ENCODE peak calls at places on chromosomes 12 and 14, in six cellular contexts. Y, V, S, O, J and W are unnamed samples.

GRCh38 chr12:47741340-47741703 is 16.0 kb upstream of the ENDOU start:
- DNase-seq in V (peak; percentile 89), J (no peak), O (peak; percentile 76), Y (peak; percentile 40), S (peak; percentile 90), W (peak; percentile 86)

GRCh38 chr14:74425525-74426201 is 347 bp downstream of the SYNDIG1L start:
- DNase-seq in V (peak; percentile 28), S (no peak), J (peak; percentile 55), O (peak; percentile 35), Y (peak; percentile 55), W (peak; percentile 43)

GRCh38 chr12:67705394-67706370 is 57.1 kb downstream of the DYRK2 start:
- DNase-seq in J (no peak), S (no peak), O (no peak), V (no peak), Y (no peak), W (no peak)

GRCh38 chr12:51817027-51817953 is 31.2 kb downstream of the FIGNL2 start:
- DNase-seq in O (no peak), S (no peak), Y (no peak), V (no peak), J (no peak), W (no peak)

GRCh38 chr14:42378880-42379279 is 772.2 kb downstream of the LRFN5 start:
- DNase-seq in S (no peak), Y (no peak), J (no peak), V (no peak), O (no peak), W (no peak)

GRCh38 chr12:70849265-70849960 is 71.1 kb downstream of the PTPRR start:
- DNase-seq in J (peak; percentile 4), V (no peak), Y (no peak), S (no peak), O (no peak), W (no peak)

GRCh38 chr12:126807312-126807711 is 1459.7 kb upstream of the TMEM132C start:
- DNase-seq in J (no peak), Y (no peak), V (no peak), O (no peak), S (no peak), W (no peak)

GRCh38 chr14:64707661-64708060 is 3.4 kb downstream of the PLEKHG3 start:
- DNase-seq in Y (peak; percentile 9), S (peak; percentile 38), J (peak; percentile 75), V (peak; percentile 53), O (no peak), W (no peak)

GRCh38 chr12:98653866-98654493 is 8.9 kb downstream of the APAF1 start:
- DNase-seq in J (peak; percentile 33), S (no peak), O (no peak), Y (no peak), V (no peak), W (no peak)

GRCh38 chr14:92352158-92352985 is 29.4 kb downstream of the SLC24A4 start:
- DNase-seq in O (no peak), S (no peak), V (no peak), J (peak; percentile 34), Y (no peak), W (peak; percentile 72)

GRCh38 chr14:104130974-104131651 is 7.3 kb upstream of the KIF26A start:
- DNase-seq in Y (peak; percentile 78), S (peak; percentile 62), O (peak; percentile 18), V (peak; percentile 66), J (peak; percentile 65), W (peak; percentile 49)

GRCh38 chr12:4169522-4169921 is 104.0 kb upstream of the CCND2 start:
- DNase-seq in S (no peak), O (no peak), V (no peak), Y (no peak), J (no peak), W (no peak)

GRCh38 chr12:119096429-119097202 is 82.1 kb upstream of the HSPB8 start:
- DNase-seq in Y (no peak), V (no peak), S (no peak), J (no peak), O (no peak), W (no peak)

DNA sequence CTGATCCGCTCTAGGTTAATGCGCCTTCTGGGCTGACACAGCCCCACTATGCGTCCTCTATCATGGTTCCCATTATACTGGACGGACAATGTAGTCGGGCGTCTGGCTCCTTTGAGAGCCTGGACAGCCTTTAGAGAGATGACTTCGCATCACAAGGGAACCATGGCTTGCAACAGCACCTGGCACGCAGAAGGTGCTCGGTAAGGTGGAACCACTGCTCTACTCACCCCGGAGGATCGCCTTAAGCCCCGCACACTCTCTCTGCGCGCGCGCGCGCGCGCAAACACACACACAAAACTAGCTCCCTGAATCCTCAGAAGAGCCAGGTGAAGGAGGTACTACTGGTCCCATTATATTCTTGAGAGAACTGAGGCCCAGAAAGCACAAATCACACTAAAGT is 7.1 kb downstream of the MAP3K12 start:
- DNase-seq in J (no peak), O (no peak), V (no peak), S (peak; percentile 67), Y (no peak), W (no peak)
- H3K4me3 ChIP-seq in J (peak overlapping the region; percentile 60), O (peak overlapping the region; percentile 70), V (no peak overlapping the region), S (peak overlapping the region; percentile 63), Y (no peak overlapping the region), W (peak overlapping the region; percentile 75)

DNA sequence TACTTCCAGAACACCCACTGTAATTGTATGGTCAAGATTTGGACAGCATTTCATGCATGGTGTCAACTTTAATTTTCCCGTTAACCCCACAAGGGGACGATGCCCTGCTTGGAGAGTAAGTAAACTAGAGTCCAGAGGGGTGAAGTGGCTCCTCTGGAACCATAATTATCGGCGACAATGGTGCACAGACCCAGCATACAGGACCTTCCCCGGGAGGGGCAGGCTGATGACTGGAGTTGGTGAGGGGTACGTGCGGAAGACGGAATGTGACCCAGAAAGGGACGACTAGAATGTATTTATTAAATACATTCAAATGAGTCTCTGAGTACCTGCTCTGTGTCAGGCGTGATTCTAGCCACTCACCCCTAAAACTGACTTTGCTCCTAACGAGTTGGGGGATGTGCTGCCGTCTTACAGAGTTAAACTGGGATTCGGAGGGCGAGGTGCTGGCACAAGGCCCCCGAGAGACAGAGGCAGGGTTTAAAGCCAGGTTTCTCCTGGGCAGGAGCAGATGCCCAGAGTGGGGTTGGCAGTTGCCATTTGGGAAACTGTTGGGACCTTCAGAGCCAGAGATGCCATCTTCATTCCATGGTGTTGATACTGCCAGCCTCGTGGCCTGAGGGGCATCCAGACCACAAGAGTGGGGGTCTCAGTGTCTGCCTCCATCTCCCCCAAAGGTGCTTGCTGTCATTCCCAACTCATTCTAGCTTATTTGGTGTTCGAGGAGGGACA is 10.9 kb downstream of the RTL1 start:
- DNase-seq in Y (no peak), O (no peak), V (peak; percentile 3), J (no peak), S (peak; percentile 42), W (no peak)
- H3K27ac ChIP-seq in Y (no peak overlapping the region), O (no peak overlapping the region), V (no peak overlapping the region), J (no peak overlapping the region), S (no peak overlapping the region), W (no peak overlapping the region)

GRCh38 chr14:75431011-75431410 is 3.2 kb downstream of the JDP2 start:
- DNase-seq in J (no peak), V (no peak), Y (no peak), S (no peak), O (no peak), W (no peak)
- TF ChIP-seq CTCF in J (no peak), V (no peak), Y (no peak), S (no peak), O (no peak), W (no peak)

DNA sequence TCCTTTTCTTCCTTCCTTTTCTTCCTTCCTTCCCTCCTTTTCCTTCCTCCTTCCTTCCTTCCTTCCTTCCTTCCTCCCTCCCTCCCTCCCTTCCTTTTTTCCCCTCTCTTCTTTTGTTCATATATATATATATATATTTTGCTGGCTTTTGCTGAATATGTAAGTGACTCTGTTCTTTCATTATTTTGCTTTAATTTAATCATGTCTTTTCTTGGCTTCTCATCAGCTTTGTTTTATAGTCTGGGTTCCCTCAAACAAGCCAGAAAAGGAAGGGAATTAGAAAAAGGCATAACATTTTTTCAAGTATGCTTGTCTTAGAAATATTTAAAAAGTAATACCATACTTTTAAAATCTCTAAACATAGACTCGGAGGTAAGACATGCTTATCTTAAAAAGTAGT is 219.9 kb upstream of the ATXN7L3B start:
- DNase-seq in Y (no peak), J (no peak), V (no peak), S (no peak), O (no peak), W (no peak)
- H3K4me3 ChIP-seq in Y (no peak overlapping the region), J (no peak overlapping the region), V (no peak overlapping the region), S (no peak overlapping the region), O (no peak overlapping the region), W (no peak overlapping the region)

DNA sequence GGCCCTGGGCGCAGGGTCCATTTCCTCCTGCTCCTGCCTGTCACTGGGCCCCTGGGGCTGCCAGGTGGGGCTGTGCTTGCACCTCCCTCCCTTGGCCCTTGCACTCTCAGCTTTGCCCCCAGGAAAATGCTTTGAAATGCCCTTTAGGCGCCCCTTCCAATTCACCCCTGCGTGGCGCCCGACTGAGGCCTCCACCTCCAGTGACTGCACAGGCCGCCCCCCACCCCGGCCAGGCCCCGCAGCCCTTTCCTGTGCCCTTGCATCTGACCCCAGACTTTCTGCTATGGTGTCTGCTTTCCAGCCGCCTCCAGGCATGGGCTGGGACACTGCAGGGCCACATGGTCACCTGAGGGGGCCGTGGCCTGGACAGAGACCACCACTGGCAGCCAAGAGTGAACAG is 17.4 kb downstream of the DDX54 start:
- DNase-seq in V (no peak), S (no peak), Y (no peak), O (no peak), J (no peak), W (no peak)
- H3K27ac ChIP-seq in V (no peak overlapping the region), S (no peak overlapping the region), Y (no peak overlapping the region), O (no peak overlapping the region), J (no peak overlapping the region), W (no peak overlapping the region)

DNA sequence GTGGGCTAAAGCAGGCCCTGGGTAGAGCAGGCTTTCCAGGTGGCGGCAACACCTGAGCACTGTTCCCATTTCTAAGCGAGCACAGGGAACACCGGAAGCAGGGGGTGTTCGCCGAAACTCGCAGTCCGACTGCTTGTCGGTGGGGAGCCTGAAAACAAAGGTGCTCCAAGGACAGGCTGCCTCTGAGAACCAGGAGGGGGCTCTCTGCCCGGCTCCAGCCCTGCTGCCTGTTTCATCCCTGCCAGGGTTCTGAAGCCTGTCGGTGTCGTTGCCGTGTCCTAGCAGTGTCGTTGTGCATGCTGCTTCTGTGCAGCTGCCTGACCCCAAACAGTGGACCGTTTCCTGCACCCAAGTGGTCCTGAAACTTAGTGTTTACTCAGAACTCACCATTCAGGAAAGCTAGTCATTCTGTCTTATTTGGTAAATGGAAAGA is 21.8 kb downstream of the CCNK start:
- DNase-seq in O (no peak), Y (no peak), V (no peak), S (no peak), J (no peak), W (no peak)
- TF ChIP-seq CTCF in O (no peak), Y (no peak), V (no peak), S (no peak), J (no peak), W (no peak)

GRCh38 chr12:108765289-108765764 is 34.0 kb upstream of the CORO1C start:
- DNase-seq in Y (no peak), O (no peak), J (no peak), S (no peak), V (no peak), W (peak; percentile 58)
- H3K4me3 ChIP-seq in Y (no peak overlapping the region), O (no peak overlapping the region), J (no peak overlapping the region), S (no peak overlapping the region), V (no peak overlapping the region), W (no peak overlapping the region)